ENCODE peak calls at places on chromosomes 6 and 20, in eight cellular contexts. J, T, G, R, E, F, U and Y are unnamed samples.

GRCh38 chr6:140105857-140106256 is 731.4 kb upstream of the CITED2 start:
- DNase-seq in J (peak), T (no peak), G (no peak), R (peak), E (no peak), F (peak), U (no peak), Y (no peak)

GRCh38 chr6:81696505-81696904 is 56.0 kb downstream of the TENT5A start:
- DNase-seq in J (peak), T (no peak), G (no peak), R (no peak), E (no peak), F (no peak), U (no peak), Y (no peak)

GRCh38 chr6:67544851-67545452 is 1090.1 kb upstream of the ADGRB3 start:
- DNase-seq in J (no peak), T (no peak), G (no peak), R (no peak), E (no peak), F (no peak), U (no peak), Y (no peak)

GRCh38 chr6:3400162-3400561 is 56.7 kb downstream of the SLC22A23 start:
- DNase-seq in J (no peak), T (no peak), G (no peak), R (no peak), E (no peak), F (no peak), U (no peak), Y (no peak)

GRCh38 chr6:170187669-170188566 is 103.0 kb downstream of the DLL1 start:
- DNase-seq in J (no peak), T (no peak), G (no peak), R (no peak), E (no peak), F (no peak), U (no peak), Y (peak)

GRCh38 chr6:55433446-55434130 is 106.3 kb downstream of the GFRAL start:
- DNase-seq in J (no peak), T (no peak), G (no peak), R (no peak), E (no peak), F (no peak), U (no peak), Y (no peak)

GRCh38 chr6:3013486-3013885 is 13.8 kb downstream of the NQO2 start:
- DNase-seq in J (no peak), T (peak), G (no peak), R (peak), E (no peak), F (no peak), U (no peak), Y (no peak)

GRCh38 chr6:75611702-75612375 is 10.2 kb downstream of the SENP6 start:
- DNase-seq in J (peak), T (no peak), G (no peak), R (no peak), E (no peak), F (no peak), U (no peak), Y (no peak)

GRCh38 chr6:12198851-12199250 is 91.3 kb upstream of the EDN1 start:
- DNase-seq in J (no peak), T (no peak), G (no peak), R (no peak), E (no peak), F (no peak), U (no peak), Y (no peak)

GRCh38 chr6:25866011-25866410 is 8.0 kb downstream of the SLC17A3 start:
- DNase-seq in J (peak), T (no peak), G (peak), R (no peak), E (no peak), F (no peak), U (no peak), Y (no peak)

GRCh38 chr6:157521665-157522335 is 140.8 kb downstream of the ZDHHC14 start:
- DNase-seq in J (no peak), T (no peak), G (no peak), R (no peak), E (no peak), F (no peak), U (no peak), Y (no peak)

GRCh38 chr6:47073125-47074110 is 31.3 kb upstream of the ADGRF1 start:
- DNase-seq in J (no peak), T (no peak), G (no peak), R (peak), E (no peak), F (no peak), U (no peak), Y (no peak)

GRCh38 chr6:44659676-44660170 is 272.2 kb downstream of the CDC5L start:
- DNase-seq in J (no peak), T (no peak), G (no peak), R (no peak), E (no peak), F (no peak), U (no peak), Y (no peak)

GRCh38 chr6:127608554-127609270 is 31.7 kb downstream of the C6orf58 start:
- DNase-seq in J (no peak), T (no peak), G (no peak), R (no peak), E (no peak), F (no peak), U (no peak), Y (no peak)

GRCh38 chr6:129614464-129614863 is 95.5 kb downstream of the ARHGAP18 start:
- DNase-seq in J (no peak), T (no peak), G (no peak), R (no peak), E (no peak), F (no peak), U (no peak), Y (no peak)

GRCh38 chr6:25880601-25881000 is 6.6 kb upstream of the SLC17A3 start:
- DNase-seq in J (no peak), T (no peak), G (no peak), R (no peak), E (no peak), F (no peak), U (no peak), Y (no peak)

GRCh38 chr6:4188801-4189200 is 53.4 kb upstream of the ECI2 start:
- DNase-seq in J (no peak), T (no peak), G (no peak), R (no peak), E (no peak), F (no peak), U (no peak), Y (no peak)

GRCh38 chr6:19465240-19465639 is 371.9 kb upstream of the ID4 start:
- DNase-seq in J (no peak), T (no peak), G (no peak), R (no peak), E (no peak), F (no peak), U (no peak), Y (no peak)

GRCh38 chr6:159915397-159915796 is 24.6 kb downstream of the MAS1 start:
- DNase-seq in J (no peak), T (no peak), G (no peak), R (no peak), E (no peak), F (no peak), U (no peak), Y (no peak)

GRCh38 chr6:62035952-62036351 is 250.1 kb downstream of the KHDRBS2 start:
- DNase-seq in J (no peak), T (no peak), G (no peak), R (no peak), E (no peak), F (no peak), U (no peak), Y (no peak)

GRCh38 chr6:11830520-11830919 is 51.9 kb upstream of the ADTRP start:
- DNase-seq in J (no peak), T (no peak), G (no peak), R (no peak), E (no peak), F (no peak), U (no peak), Y (peak)

GRCh38 chr6:36958775-36959554 is 4.4 kb downstream of the PI16 start:
- DNase-seq in J (no peak), T (no peak), G (no peak), R (peak), E (no peak), F (no peak), U (no peak), Y (no peak)

GRCh38 chr20:62958388-62959100 is 6.0 kb downstream of the SLC17A9 start:
- DNase-seq in J (no peak), T (no peak), G (no peak), R (no peak), E (no peak), F (no peak), U (no peak), Y (no peak)

GRCh38 chr6:71420693-71421328 is 132.2 kb downstream of the OGFRL1 start:
- DNase-seq in J (no peak), T (peak), G (no peak), R (peak), E (peak), F (peak), U (peak), Y (peak)

GRCh38 chr6:80214436-80215022 is 108.1 kb downstream of the BCKDHB start:
- DNase-seq in J (peak), T (no peak), G (no peak), R (peak), E (peak), F (peak), U (peak), Y (no peak)

GRCh38 chr20:36173451-36173933 is 19.0 kb downstream of the EPB41L1 start:
- DNase-seq in J (peak), T (peak), G (no peak), R (peak), E (no peak), F (peak), U (no peak), Y (no peak)

GRCh38 chr20:20843982-20844381 is 131.5 kb upstream of the RALGAPA2 start:
- DNase-seq in J (no peak), T (no peak), G (no peak), R (peak), E (no peak), F (no peak), U (no peak), Y (no peak)

GRCh38 chr20:47428851-47429336 is 72.4 kb upstream of the ZMYND8 start:
- DNase-seq in J (no peak), T (no peak), G (no peak), R (no peak), E (no peak), F (no peak), U (no peak), Y (no peak)

DNA sequence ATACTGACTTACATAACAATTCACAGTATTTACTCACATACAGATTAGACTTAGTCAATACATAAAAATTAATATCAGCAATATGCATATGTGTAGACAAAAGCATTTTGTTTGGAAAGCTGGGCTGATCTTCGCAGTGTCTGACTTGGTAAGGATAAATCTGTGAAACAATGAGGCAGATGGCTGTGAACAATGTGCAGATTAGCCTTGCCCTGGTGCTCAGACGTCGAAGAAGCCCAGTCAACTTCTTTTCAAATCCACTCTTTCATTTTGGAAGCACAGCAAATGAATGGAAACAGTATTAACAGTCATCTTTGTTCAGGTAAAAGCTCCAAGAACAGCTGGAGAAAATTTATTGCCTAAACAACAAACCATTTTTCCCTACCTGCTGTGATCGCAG is 116.7 kb downstream of the DST start:
- DNase-seq in J (no peak), T (no peak), G (no peak), R (no peak), E (no peak), F (no peak), U (no peak), Y (no peak)
- H3K4me3 ChIP-seq in J (no peak), T (no peak), G (no peak), R (no peak), E (no peak), F (no peak), U (no peak), Y (no peak)

GRCh38 chr6:98845201-98846020 is 11.0 kb downstream of the POU3F2 start:
- DNase-seq in J (peak), T (no peak), G (peak), R (peak), E (peak), F (peak), U (peak), Y (peak)

GRCh38 chr6:98848539-98849210 is 14.3 kb downstream of the POU3F2 start:
- DNase-seq in J (no peak), T (no peak), G (no peak), R (no peak), E (no peak), F (no peak), U (no peak), Y (no peak)

GRCh38 chr6:98846021-98846380 is 11.6 kb downstream of the POU3F2 start:
- DNase-seq in J (no peak), T (no peak), G (no peak), R (no peak), E (no peak), F (no peak), U (no peak), Y (no peak)

GRCh38 chr6:98847392-98847766 is 13.0 kb downstream of the POU3F2 start:
- DNase-seq in J (no peak), T (no peak), G (no peak), R (no peak), E (no peak), F (no peak), U (no peak), Y (no peak)

DNA sequence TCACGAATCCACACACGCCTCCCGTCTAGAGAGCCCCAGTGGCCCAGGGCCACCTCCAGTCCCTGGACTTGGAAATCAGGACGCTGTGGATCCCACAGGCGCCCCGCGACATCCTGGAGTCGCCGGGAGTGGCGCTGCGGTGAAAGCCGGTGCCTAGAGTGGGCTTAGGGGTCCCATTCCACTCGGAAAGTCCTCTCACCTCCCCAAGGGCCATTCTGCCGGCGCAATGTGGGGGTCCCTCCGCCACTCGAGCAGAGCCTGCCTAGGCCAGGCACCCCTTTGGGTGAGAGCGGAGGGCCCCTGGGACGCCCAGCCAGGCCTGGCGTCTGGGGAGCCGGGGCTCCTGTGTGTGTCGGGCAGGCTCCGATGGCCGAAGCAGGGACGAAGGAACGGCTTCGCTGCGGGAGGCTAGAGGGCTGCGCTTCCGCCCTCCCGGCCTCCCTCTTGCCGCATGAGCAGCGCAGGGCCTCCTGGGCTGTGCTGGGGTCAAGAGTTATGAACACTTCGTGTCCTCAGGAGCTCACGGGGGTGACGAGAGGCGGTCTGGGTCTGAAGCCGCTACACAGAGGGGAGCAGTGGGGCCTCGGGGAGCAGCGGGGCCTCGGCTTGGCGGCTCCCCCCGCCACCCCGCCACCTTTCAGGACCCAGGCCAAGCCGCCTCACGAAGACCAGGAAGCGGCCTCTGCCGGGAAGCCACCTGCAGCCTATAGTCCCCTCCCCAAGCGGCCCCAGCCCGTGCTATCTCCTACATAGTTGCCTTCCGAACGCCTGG is 13.6 kb downstream of the POU3F2 start:
- DNase-seq in J (no peak), T (peak), G (no peak), R (no peak), E (no peak), F (peak), U (no peak), Y (no peak)
- H3K4me3 ChIP-seq in J (no peak), T (no peak), G (no peak), R (peak), E (no peak), F (no peak), U (peak), Y (peak)

GRCh38 chr20:57998981-57999464 is 229.4 kb downstream of the ANKRD60 start:
- DNase-seq in J (no peak), T (no peak), G (no peak), R (no peak), E (no peak), F (no peak), U (no peak), Y (no peak)
- H3K4me3 ChIP-seq in J (no peak), T (no peak), G (no peak), R (no peak), E (no peak), F (no peak), U (no peak), Y (peak)

DNA sequence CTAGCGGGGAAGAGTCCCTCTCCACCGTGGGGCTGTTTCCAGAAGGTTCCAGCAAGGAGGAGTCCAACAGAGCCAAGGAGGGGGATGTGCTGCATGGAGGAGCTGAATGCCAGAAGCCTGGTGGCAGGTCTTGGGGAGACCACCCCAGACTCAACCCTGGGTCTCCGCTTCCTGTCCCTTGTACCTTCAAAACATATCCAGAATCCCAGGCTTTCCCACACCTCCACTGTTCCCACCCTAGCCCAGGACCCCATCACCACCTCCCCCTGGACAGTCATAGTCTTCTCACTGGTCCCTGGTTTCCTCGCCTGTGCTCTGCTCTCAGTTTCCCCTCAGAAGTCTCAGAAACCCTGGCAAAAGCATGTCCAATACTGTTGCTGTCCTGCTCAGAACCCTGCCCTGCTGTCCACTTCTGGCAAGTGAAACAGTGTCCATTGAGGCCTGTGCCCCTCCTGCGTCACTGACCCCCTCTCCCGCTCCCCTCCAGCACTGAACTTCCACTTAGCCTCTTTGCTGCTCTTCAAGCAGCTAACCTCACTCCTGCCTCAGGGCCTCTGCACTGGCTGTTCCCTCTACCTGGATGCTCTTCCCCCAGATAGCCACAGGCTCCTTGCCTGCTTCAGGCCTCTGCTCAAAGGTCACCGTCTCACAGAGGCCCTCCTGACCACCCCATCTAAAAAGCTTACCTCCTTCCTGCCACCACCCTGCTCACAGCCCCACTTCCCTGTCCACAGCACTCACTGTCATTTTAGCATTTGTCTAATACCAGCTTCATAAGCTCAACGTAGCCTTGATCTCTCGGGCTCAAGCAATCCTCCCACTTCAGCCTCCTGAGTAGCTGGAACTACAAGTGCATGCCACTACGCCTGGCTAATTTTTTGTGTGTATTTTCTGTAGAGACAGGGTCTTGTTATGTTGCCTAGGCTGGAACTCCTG is 169.2 kb downstream of the GRM4 start:
- DNase-seq in J (no peak), T (no peak), G (no peak), R (no peak), E (no peak), F (no peak), U (no peak), Y (no peak)
- H3K4me3 ChIP-seq in J (no peak), T (no peak), G (no peak), R (peak), E (no peak), F (no peak), U (no peak), Y (no peak)

GRCh38 chr20:50691585-50692552 is 527 bp upstream of the RIPOR3 start:
- DNase-seq in J (no peak), T (no peak), G (no peak), R (peak), E (no peak), F (peak), U (peak), Y (no peak)
- H3K4me3 ChIP-seq in J (no peak), T (no peak), G (no peak), R (peak), E (peak), F (peak), U (peak), Y (peak)

DNA sequence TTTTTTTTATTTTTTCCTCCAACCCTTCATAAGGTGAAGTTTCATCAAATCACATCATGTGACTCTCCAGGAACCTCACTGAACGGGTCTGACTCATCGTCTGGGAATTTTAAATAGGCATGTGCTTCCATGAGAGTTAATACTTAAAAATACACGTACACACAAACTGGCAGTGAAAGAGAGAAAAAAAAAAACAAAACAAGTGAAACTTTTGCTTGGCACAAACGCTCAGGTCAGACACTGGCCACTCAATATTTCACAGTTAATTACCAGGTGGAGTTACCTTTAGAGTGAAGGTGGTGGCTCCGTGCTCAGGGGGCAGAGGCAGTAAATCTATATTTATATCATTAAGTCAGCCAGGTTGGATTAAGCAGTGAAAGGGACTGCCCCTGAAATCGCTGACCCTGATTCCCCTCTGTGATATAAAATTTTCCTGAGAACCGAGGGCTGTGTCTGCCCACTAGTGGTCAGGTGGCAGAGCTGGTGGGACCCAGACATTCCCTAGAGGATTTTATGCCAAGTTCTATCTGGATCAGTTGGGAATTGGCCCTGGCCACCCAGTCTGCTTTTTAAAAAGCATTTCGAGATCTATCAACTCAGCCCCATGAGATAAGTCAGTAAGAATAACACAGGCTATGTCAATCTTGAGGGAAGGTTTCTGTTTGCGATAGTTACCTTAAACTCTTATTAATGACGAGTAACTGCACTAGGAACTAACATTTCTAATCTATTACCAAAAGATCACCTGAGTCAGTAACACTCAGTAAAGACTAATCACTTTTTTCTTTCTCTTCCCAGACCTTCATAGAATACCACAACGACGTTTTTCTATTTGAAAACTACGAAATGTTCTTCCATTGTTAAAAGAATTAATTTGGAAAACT is 259.1 kb downstream of the HDGFL1 start:
- DNase-seq in J (no peak), T (no peak), G (no peak), R (peak), E (peak), F (peak), U (peak), Y (no peak)
- H3K4me3 ChIP-seq in J (no peak), T (no peak), G (no peak), R (no peak), E (no peak), F (no peak), U (peak), Y (peak)